ENCODE peak calls at places on chromosomes 4 and X, in ten cellular contexts. S is HL-60, I is body of pancreas, L is neural progenitor cell, V is A549, O is astrocyte of the cerebellum, G is astrocyte of the spinal cord, U is dorsolateral prefrontal cortex, Z is cardiac fibroblast, T is fibroblast of lung. A is an unnamed sample.
A peak's percentile ranks its signal among the peaks of the same experiment; 100 is the strongest.

GRCh38 chr4:24794916-24795665 is at the start of gene SOD3:
- DNase-seq in L (peak; percentile 82), I (peak; percentile 85), U (peak; percentile 52), T (peak; percentile 82), V (no peak), G (peak; percentile 79), S (no peak), O (peak; percentile 39), Z (peak; percentile 86), A (peak; percentile 88)

GRCh38 chrX:12961191-12961718 is 13.7 kb upstream of the TMSB4X start:
- DNase-seq in Z (peak; percentile 29), V (no peak), T (no peak), S (no peak), O (no peak), U (no peak), G (no peak), I (no peak), L (no peak), A (no peak)

GRCh38 chr4:80042821-80043220 is 30.2 kb downstream of the ANTXR2 start:
- DNase-seq in I (no peak), U (no peak), L (no peak), V (no peak), T (no peak), Z (no peak), S (no peak), G (no peak), O (no peak), A (no peak)

GRCh38 chr4:154231796-154232478 is 259.7 kb downstream of the DCHS2 start:
- DNase-seq in Z (no peak), T (no peak), S (no peak), V (no peak), G (no peak), O (no peak), L (no peak), I (no peak), U (no peak), A (no peak)

GRCh38 chr4:76779740-76780459 is 118.0 kb downstream of the SOWAHB start:
- DNase-seq in S (no peak), L (no peak), G (peak; percentile 81), T (peak; percentile 66), V (no peak), Z (peak; percentile 46), O (peak; percentile 49), I (no peak), U (no peak), A (no peak)

GRCh38 chr4:7121174-7121573 is 53.3 kb upstream of the GRPEL1 start:
- DNase-seq in O (no peak), U (no peak), V (no peak), I (no peak), T (no peak), Z (no peak), S (no peak), L (no peak), G (no peak), A (no peak)

GRCh38 chr4:61333490-61333889 is 133.4 kb downstream of the ADGRL3 start:
- DNase-seq in Z (no peak), V (no peak), I (no peak), S (no peak), G (no peak), L (no peak), O (no peak), T (no peak), U (no peak), A (no peak)

GRCh38 chrX:9341305-9342201 is 123.3 kb upstream of the TBL1X start:
- DNase-seq in I (peak; percentile 48), S (peak; percentile 84), L (peak; percentile 47), G (peak; percentile 55), O (no peak), Z (peak; percentile 69), U (no peak), V (peak; percentile 69), T (peak; percentile 84), A (peak; percentile 51)

GRCh38 chr4:1871471-1872021 is 353 bp downstream of the NSD2 start:
- DNase-seq in O (no peak), T (no peak), Z (no peak), V (peak; percentile 38), G (no peak), U (no peak), I (no peak), L (no peak), S (no peak), A (no peak)

GRCh38 chr4:125750827-125751466 is 436.2 kb downstream of the FAT4 start:
- DNase-seq in T (peak; percentile 69), S (no peak), G (peak; percentile 63), I (no peak), U (no peak), V (peak; percentile 68), Z (peak; percentile 75), O (peak; percentile 51), L (peak; percentile 70), A (peak; percentile 29)

GRCh38 chrX:23754664-23755063 is 11.6 kb upstream of the ACOT9 start:
- DNase-seq in I (no peak), Z (no peak), V (no peak), L (no peak), T (no peak), S (no peak), G (no peak), U (no peak), O (no peak), A (no peak)

GRCh38 chr4:3874525-3875110 is 108.4 kb downstream of the ADRA2C start:
- DNase-seq in S (no peak), L (no peak), O (no peak), Z (no peak), T (no peak), G (no peak), V (no peak), I (no peak), U (no peak), A (no peak)

GRCh38 chr4:157896726-157897125 is 276.1 kb downstream of the GASK1B start:
- DNase-seq in T (no peak), I (no peak), V (no peak), G (no peak), U (no peak), Z (no peak), S (no peak), L (no peak), O (no peak), A (no peak)

DNA sequence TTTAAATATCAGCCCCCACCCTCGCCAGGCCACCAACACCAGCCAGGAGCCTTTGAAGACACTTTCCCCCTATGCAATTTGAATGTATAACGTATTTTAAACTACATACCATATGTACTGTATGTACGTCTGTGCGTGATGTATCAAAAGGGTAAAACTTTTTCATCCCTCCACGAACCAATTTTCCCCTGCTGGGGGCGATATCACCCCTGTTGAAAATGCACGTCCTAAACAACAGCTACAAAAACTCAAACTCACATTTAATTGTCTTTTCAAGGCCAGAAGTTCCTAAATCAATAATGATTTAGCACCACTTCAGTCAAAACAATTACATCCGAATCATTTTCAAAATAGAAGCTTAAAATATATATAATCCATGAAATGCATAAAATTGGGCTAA is 1.4 kb downstream of the VEGFD start:
- DNase-seq in V (no peak), G (no peak), S (no peak), L (peak; percentile 29), Z (no peak), U (no peak), T (peak; percentile 23), I (no peak), O (no peak), A (no peak)
- TF ChIP-seq CTCF in V (no peak), G (no peak), S (no peak), L (peak; percentile 64), Z (no peak), U (no peak), T (peak; percentile 6), I (no peak), O (no peak), A (peak; percentile 37)

DNA sequence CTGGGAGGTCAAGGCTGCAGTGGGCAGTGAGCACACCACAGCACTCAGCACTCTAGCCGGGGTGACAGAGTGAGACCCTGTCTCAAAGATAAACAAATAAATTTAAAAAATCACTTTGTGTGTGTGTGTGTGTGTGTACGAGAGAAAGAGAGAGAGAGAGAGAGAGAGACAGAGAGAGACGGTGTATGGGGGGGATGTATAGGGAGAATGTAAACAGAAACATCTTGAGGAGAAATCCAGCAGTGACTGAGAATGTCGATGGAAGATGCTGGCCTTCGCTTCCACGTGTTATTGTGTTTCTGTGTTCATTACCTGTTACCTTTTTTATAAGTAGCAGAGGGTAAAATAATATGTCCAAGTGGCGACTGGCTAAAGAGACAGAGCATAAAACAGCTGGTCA is 23.6 kb upstream of the RBPJ start:
- DNase-seq in O (no peak), S (no peak), G (no peak), Z (no peak), L (no peak), T (no peak), U (no peak), V (no peak), I (no peak), A (no peak)
- TF ChIP-seq CTCF in O (no peak), S (no peak), G (no peak), Z (no peak), L (no peak), T (no peak), U (no peak), V (no peak), I (no peak), A (no peak)

DNA sequence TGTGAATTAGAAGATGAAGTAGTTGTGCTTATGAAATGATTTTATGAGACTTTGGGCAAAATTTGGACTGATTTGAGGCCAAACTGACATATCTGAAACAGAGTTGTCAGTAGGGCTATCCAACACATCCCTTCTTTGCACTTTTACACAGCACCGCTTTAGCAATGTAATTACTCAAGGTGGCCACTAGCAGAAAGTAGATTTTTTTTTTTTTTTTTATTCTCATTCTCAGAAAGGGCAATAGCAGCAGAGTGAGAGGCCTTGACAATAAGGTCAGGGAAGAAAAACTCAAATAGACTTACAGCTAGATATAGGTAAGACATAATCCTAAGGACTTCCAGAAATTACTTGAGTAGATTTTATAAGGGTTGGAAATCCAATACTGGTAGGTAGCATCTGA is 414.3 kb downstream of the NAP1L3 start:
- DNase-seq in I (no peak), V (no peak), L (no peak), G (no peak), S (no peak), T (no peak), U (no peak), O (no peak), Z (no peak), A (no peak)
- TF ChIP-seq CTCF in I (no peak), V (no peak), L (peak; percentile 37), G (no peak), S (no peak), T (no peak), U (no peak), O (no peak), Z (no peak), A (no peak)

GRCh38 chrX:101617211-101618191 is at the start of gene ARMCX6:
- DNase-seq in Z (peak; percentile 73), S (peak; percentile 29), T (peak; percentile 76), V (peak; percentile 75), G (peak; percentile 73), L (peak; percentile 78), I (peak; percentile 69), U (peak; percentile 83), O (peak; percentile 39), A (peak; percentile 50)
- TF ChIP-seq CTCF in Z (peak; percentile 14), S (no peak), T (no peak), V (peak; percentile 42), G (peak; percentile 48), L (peak; percentile 50), I (no peak), U (peak; percentile 36), O (peak; percentile 40), A (peak; percentile 58)

A was measured in HFFc6.